ENCODE peak calls at places on chromosomes 3 and 15, in six cellular contexts. E is spleen, M is esophagus squamous epithelium, S is suprapubic skin, Y is uterus, I is gastrocnemius medialis. F is an unnamed sample.

GRCh38 chr3:41863024-41863423 is 98.9 kb downstream of the ULK4 start:
- DNase-seq in I (no peak), Y (no peak), S (no peak), M (no peak), E (no peak), F (no peak)

GRCh38 chr3:130442284-130442683 is 74.7 kb upstream of the COL6A6 start:
- DNase-seq in Y (no peak), E (no peak), I (no peak), M (no peak), S (no peak), F (no peak)

GRCh38 chr3:122030381-122031122 is 8.5 kb upstream of the ILDR1 start:
- DNase-seq in Y (no peak), I (no peak), M (no peak), S (no peak), E (no peak), F (no peak)

GRCh38 chr3:30680789-30681188 is 74.4 kb downstream of the TGFBR2 start:
- DNase-seq in E (no peak), I (no peak), S (no peak), M (no peak), Y (no peak), F (peak)

GRCh38 chr15:91490211-91490610 is 363.3 kb upstream of the SLCO3A1 start:
- DNase-seq in M (no peak), Y (no peak), I (no peak), S (no peak), E (no peak), F (no peak)

GRCh38 chr15:29117778-29118177 is 151.8 kb downstream of the NSMCE3 start:
- DNase-seq in I (no peak), M (no peak), E (no peak), Y (no peak), S (no peak), F (no peak)

GRCh38 chr15:71647479-71647792 is 162.9 kb upstream of the NR2E3 start:
- DNase-seq in E (no peak), S (no peak), M (no peak), Y (no peak), I (no peak), F (no peak)

GRCh38 chr3:64867204-64867603 is 179.4 kb upstream of the ADAMTS9 start:
- DNase-seq in S (no peak), M (no peak), Y (no peak), E (no peak), I (no peak), F (no peak)

GRCh38 chr3:43036621-43037331 is 57.7 kb downstream of the GASK1A start:
- DNase-seq in E (no peak), S (no peak), M (no peak), I (no peak), Y (no peak), F (no peak)

GRCh38 chr15:40249477-40250303 is 10.8 kb downstream of the PAK6 start:
- DNase-seq in Y (no peak), I (no peak), M (no peak), S (peak), E (peak), F (no peak)

GRCh38 chr15:67820992-67821783 is 4.1 kb upstream of the SKOR1 start:
- DNase-seq in M (no peak), E (peak), Y (no peak), S (no peak), I (no peak), F (peak)

GRCh38 chr15:93811305-93811704 is 420.1 kb upstream of the MCTP2 start:
- DNase-seq in M (no peak), I (no peak), S (no peak), E (no peak), Y (no peak), F (no peak)

GRCh38 chr15:78280289-78281072 is 16.1 kb downstream of the DNAJA4 start:
- DNase-seq in Y (no peak), E (no peak), S (no peak), I (no peak), M (no peak), F (no peak)

GRCh38 chr3:30607032-30607833 is 832 bp downstream of the TGFBR2 start:
- DNase-seq in I (peak), Y (peak), E (peak), M (peak), S (peak), F (peak)

GRCh38 chr3:158749526-158749925 is 17.3 kb upstream of the RARRES1 start:
- DNase-seq in S (no peak), Y (no peak), E (no peak), I (no peak), M (no peak), F (no peak)

GRCh38 chr3:40621252-40621651 is 96.5 kb downstream of the ZNF621 start:
- DNase-seq in S (no peak), M (no peak), I (no peak), E (no peak), Y (no peak), F (no peak)

GRCh38 chr15:49439678-49440375 is 16.8 kb downstream of the FGF7 start:
- DNase-seq in E (no peak), I (no peak), Y (no peak), M (no peak), S (no peak), F (no peak)

GRCh38 chr15:60395276-60396011 is 2.3 kb downstream of the ANXA2 start:
- DNase-seq in I (no peak), S (no peak), M (no peak), E (no peak), Y (no peak), F (no peak)

GRCh38 chr15:60840306-60840702 is 361.4 kb upstream of the ICE2 start:
- DNase-seq in Y (no peak), I (no peak), M (no peak), S (no peak), E (no peak), F (no peak)

DNA sequence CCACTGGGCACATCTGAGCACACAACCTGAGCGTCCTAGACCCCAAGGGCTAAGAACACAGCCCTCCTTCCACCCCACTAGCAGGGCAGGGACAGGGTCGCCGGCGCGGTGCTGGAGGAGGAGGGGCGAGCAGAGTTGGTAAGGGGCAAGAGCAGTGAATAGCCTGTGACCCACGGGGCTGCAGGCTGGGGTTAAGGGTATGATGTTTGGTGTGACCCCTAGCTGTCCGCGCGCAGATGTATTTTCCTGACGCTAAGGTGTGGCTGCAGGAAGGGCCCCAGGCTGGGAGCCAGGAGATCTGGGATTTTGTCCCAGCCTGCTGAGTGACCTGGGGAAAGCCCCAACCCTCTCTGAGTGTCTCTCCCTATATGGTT is 1.3 kb upstream of the C15orf39 start:
- DNase-seq in E (no peak), Y (no peak), S (no peak), I (no peak), M (no peak), F (no peak)
- H3K4me3 ChIP-seq in E (no peak), Y (no peak), S (peak), I (no peak), M (peak), F (no peak)

GRCh38 chr15:74937602-74938371 is at the start of gene COX5A:
- DNase-seq in I (peak), E (peak), M (peak), Y (peak), S (peak), F (peak)
- TF ChIP-seq POLR2A in I (peak), E (peak), M (peak), Y (peak), S (peak), F (peak)

DNA sequence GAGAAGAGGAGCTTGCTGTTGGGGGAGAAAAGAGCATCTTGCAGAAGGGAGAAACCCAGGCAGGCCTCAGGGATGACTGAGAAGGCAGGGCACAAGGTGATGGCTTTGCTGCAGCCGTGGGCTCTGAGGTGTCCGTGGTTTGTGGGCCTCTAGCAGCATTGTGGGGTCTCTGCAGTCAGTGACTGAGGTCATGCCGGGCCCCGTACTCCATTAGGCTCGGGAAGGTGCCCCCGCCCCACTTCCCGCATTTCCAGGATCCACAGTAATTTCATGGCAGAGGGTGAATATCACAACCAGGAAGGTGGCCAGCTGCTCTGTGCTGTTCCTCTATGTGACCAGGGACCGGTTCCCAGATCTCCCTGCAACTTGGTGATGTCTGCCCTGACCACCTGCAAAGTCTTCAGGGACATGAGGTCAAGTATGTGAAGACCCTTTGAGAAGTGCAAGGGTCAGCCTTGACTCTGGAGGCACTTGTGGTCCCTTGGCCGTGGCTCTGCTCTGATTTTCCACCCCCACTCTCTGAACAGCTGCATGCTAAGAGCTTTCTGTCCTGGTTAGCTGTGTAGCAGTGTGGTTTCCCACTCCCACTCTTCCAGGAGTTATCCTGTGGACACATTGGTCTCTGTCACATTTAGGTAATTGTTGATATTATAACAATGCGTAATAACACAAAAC is 3.6 kb downstream of the KLF13 start:
- DNase-seq in M (no peak), E (peak), Y (no peak), I (no peak), S (no peak), F (no peak)
- H3K4me3 ChIP-seq in M (peak), E (no peak), Y (no peak), I (peak), S (peak), F (peak)

GRCh38 chr3:187063286-187064081 is 75.8 kb downstream of the RPL39L start:
- DNase-seq in M (no peak), Y (no peak), S (no peak), E (no peak), I (no peak), F (no peak)
- TF ChIP-seq POLR2A in M (no peak), Y (no peak), S (no peak), E (no peak), I (no peak), F (no peak)

DNA sequence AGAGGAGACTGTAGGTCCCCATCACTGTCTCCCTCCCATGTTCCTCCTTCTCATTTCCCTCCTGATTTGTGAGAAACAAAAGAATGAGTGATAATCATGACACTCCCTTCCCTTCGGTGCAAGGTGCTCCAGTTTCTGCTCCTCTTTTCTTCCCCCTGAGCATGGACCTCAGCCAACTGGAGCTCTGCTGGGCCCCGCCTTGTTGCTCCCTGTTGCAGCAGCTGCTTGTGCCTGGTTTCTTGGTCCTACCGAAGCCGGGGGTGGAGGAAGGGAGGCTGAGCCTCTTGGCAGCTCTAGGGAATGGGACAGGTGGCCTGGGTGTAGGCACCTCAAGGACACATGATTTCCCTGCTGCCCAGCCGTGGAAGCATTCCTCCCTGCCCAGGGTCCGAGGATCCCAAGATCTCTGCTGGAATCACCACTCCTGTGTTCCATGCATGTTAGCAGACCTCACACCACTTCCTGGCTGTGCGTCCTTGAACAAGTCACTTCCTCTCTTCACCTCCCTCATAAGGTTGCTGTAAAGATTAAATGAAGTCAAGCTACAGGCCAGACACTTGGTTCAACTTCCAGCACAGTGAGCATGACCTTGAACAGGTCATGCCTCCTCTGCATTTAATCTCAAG is 131.6 kb upstream of the ABHD17C start:
- DNase-seq in Y (no peak), S (no peak), I (no peak), M (no peak), E (no peak), F (no peak)
- H3K4me3 ChIP-seq in Y (no peak), S (no peak), I (no peak), M (no peak), E (no peak), F (no peak)

GRCh38 chr3:141402476-141403171 is 34.3 kb downstream of the ZBTB38 start:
- DNase-seq in S (peak), M (no peak), I (peak), Y (peak), E (peak), F (peak)
- TF ChIP-seq POLR2A in S (no peak), M (peak), I (peak), Y (peak), E (no peak), F (peak)

DNA sequence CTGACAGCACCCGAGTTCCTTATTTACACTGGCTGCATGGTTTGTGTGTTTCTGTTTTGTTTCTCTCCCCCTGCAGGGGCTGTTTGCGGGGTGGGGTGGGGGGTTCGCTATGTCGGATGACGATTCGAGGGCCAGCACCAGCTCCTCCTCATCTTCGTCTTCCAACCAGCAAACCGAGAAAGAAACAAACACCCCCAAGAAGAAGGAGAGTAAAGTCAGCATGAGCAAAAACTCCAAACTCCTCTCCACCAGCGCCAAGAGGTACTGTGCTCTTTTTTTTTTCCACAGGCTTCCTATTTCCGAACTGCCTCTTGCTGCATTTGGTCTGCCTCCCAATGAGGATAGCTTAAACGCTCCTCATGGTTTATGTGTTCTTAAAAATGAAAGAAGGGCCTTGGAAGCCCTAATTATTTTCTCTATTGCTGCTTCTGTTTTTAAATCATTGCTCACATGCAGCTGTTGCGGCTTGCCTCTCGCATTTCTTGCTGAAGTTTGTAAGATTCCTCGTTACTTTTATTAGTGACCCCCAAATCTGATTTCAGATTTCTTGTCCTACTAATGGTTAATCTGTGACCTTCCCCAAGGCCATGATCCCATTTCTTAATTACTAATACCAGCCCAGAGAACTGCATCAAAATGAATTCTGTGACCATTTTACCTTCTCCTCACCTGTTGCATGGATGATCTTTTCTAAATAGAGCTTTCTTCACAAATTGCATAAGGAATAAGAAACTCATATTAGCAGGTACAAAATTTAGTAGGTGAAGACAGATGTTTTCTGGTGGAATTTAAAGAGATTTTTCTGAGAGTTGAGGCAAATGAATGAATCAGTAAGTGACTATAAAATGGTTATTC is 1.6 kb downstream of the UBE2E1 start:
- DNase-seq in Y (peak), M (no peak), I (peak), E (no peak), S (no peak), F (no peak)
- H3K4me3 ChIP-seq in Y (peak), M (peak), I (peak), E (peak), S (peak), F (peak)

DNA sequence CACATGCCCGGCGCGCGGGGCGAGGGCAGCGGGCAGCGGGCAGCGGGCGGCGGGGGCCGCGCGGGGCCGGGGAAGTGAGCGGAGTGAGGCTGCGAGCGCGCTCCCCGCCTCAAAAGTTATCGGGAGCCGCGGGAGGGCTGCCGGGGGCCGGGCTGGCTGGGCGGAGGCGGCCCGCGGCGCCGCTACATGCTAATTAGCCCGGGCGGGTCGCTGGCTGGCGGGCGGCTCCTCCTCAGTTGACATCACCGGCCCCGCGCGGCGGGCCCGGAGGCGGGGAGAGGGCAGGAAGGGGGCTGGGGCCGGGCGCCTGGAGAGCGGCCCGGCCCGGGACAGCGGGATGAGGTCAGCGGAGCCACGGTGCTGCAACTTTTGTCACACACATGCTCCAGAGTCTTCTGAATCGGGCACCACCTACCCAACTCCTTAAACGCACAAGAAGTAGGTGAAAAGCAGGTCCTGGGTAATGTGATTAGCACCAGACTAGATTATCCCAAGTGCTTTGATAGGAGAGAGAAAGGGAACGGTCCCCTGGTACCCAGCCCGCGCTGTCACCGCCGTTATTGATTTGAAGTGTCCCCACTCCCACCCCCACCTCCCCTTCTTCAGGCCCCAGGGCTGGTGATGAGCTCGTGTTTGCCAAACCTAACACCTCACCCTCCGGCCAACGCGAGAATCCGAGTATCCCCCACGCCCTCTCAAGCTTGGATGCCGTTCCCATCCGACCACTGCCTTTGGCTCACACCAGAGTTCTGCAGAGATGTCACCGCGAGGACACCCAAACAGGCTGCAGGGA is at the start of gene HEG1:
- DNase-seq in M (peak), S (peak), I (peak), Y (peak), E (peak), F (peak)
- TF ChIP-seq POLR2A in M (peak), S (peak), I (peak), Y (peak), E (peak), F (peak)

F was measured in tibial nerve.